ENCODE peak calls at places on chromosomes 5 and 9, in nine cellular contexts. Y is C1 segment of cervical spinal cord; W is lower lobe of right lung; X is ascending aorta; D is activated T-cell treated with anti-CD3 and anti-CD28 coated beads, Interleukin-2, amount 50 U/mL, for 72 hours; K is T-helper 1 cell; L is activated T-helper 2 cell treated with anti-CD3 and anti-CD28 coated beads, Interferon-gamma antibody, Interleukin-2, Interleukin-4, amounts not matched to agents 10 μg/mL and 5 μg/mL and 100 μg/mL, durations not matched to agents 14 hours and 24 hours and 36 hours; T is spleen; E is frontal cortex. Q is an unnamed sample.

GRCh38 chr5:36658016-36658415 is 51.6 kb downstream of the SLC1A3 start:
- DNase-seq in D (no peak), L (no peak), X (no peak), T (no peak), K (no peak), E (no peak), W (no peak), Y (no peak), Q (no peak)

GRCh38 chr9:135692410-135692809 is 6.9 kb downstream of the SOHLH1 start:
- DNase-seq in L (no peak), W (no peak), X (no peak), K (no peak), Y (no peak), D (no peak), E (no peak), T (no peak), Q (no peak)

GRCh38 chr5:72330712-72331111 is 10.5 kb downstream of the PTCD2 start:
- DNase-seq in W (no peak), T (no peak), K (no peak), D (no peak), X (no peak), E (no peak), Y (no peak), L (no peak), Q (no peak)

GRCh38 chr5:181189363-181189961 is 15.5 kb downstream of the TRIM7 start:
- DNase-seq in K (no peak), T (peak; percentile 89), X (no peak), W (no peak), E (no peak), L (peak; percentile 60), D (peak; percentile 79), Y (no peak), Q (no peak)

GRCh38 chr5:137016783-137017324 is 482.3 kb downstream of the SPOCK1 start:
- DNase-seq in W (no peak), L (no peak), E (no peak), K (no peak), Y (no peak), T (no peak), D (no peak), X (no peak), Q (no peak)

GRCh38 chr5:142095035-142095434 is 13.5 kb upstream of the NDFIP1 start:
- DNase-seq in W (no peak), E (no peak), D (peak; percentile 64), Y (no peak), X (no peak), K (no peak), T (no peak), L (no peak), Q (no peak)

GRCh38 chr9:127858041-127858512 is 3.6 kb upstream of the ENG start:
- DNase-seq in W (no peak), D (no peak), T (no peak), L (no peak), E (no peak), K (no peak), Y (no peak), X (peak; percentile 87), Q (no peak)

GRCh38 chr5:132483661-132484385 is 6.8 kb downstream of the IRF1 start:
- DNase-seq in K (no peak), L (no peak), X (peak; percentile 41), T (peak; percentile 74), E (no peak), Y (no peak), D (no peak), W (no peak), Q (no peak)

GRCh38 chr5:41246376-41246775 is 33.0 kb upstream of the C6 start:
- DNase-seq in D (no peak), W (no peak), X (no peak), K (no peak), Y (no peak), E (no peak), L (no peak), T (no peak), Q (no peak)

GRCh38 chr5:57834829-57835554 is 352.4 kb upstream of the ACTBL2 start:
- DNase-seq in T (no peak), X (no peak), W (no peak), K (no peak), E (no peak), L (no peak), D (no peak), Y (no peak), Q (no peak)

GRCh38 chr5:76153271-76153670 is 70.1 kb downstream of the SV2C start:
- DNase-seq in Y (no peak), E (no peak), W (no peak), D (no peak), X (no peak), L (no peak), K (no peak), T (no peak), Q (no peak)

GRCh38 chr9:114122152-114122615 is 23.1 kb upstream of the KIF12 start:
- DNase-seq in T (peak; percentile 14), E (no peak), D (no peak), L (no peak), K (no peak), W (no peak), Y (no peak), X (no peak), Q (no peak)

GRCh38 chr5:150624334-150625163 is 15.9 kb upstream of the SYNPO start:
- DNase-seq in T (no peak), K (no peak), Y (no peak), X (no peak), E (peak; percentile 59), W (no peak), D (peak; percentile 18), L (no peak), Q (no peak)

GRCh38 chr5:132065351-132065937 is 5.0 kb downstream of the IL3 start:
- DNase-seq in E (no peak), L (no peak), Y (peak; percentile 75), X (no peak), D (peak; percentile 61), K (no peak), T (peak; percentile 83), W (peak; percentile 73), Q (peak; percentile 41)

GRCh38 chr9:34686231-34686630 is 4.8 kb downstream of the CCL19 start:
- DNase-seq in K (no peak), W (no peak), T (no peak), D (no peak), L (no peak), E (no peak), Y (no peak), X (peak; percentile 78), Q (no peak)

GRCh38 chr9:94799578-94800264 is 73.2 kb downstream of the AOPEP start:
- DNase-seq in X (peak; percentile 80), E (no peak), K (no peak), W (no peak), D (no peak), L (no peak), Y (no peak), T (no peak), Q (no peak)

GRCh38 chr5:69276422-69277174 is 41.9 kb downstream of the CDK7 start:
- DNase-seq in Y (no peak), E (no peak), L (no peak), X (no peak), K (no peak), T (no peak), W (no peak), D (no peak), Q (no peak)